ENCODE peak calls at places on chromosomes 13 and 19, in four cellular contexts. One of them, this sample, is unnamed.

GRCh38 chr19:11089254-11090013 is at the start of gene LDLR:
- DNase-seq in endothelial cell: peak
- DNase-seq in activated CD4-positive, alpha-beta T cell treated with anti-CD3 and anti-CD28 coated beads for 48 hours: peak
- DNase-seq in stimulated activated CD4-positive, alpha-beta T cell treated with anti-CD3 and anti-CD28 coated beads, Interleukin-1b, Interleukin-23, amount 100 ng/mL, for 24 hours: peak
- DNase-seq in this sample: peak

GRCh38 chr13:79369226-79369625 is 36.8 kb downstream of the RBM26 start:
- DNase-seq in endothelial cell: no peak
- DNase-seq in stimulated activated CD4-positive, alpha-beta T cell treated with anti-CD3 and anti-CD28 coated beads, Interleukin-1b, Interleukin-23, amount 100 ng/mL, for 24 hours: no peak
- DNase-seq in activated CD4-positive, alpha-beta T cell treated with anti-CD3 and anti-CD28 coated beads for 48 hours: no peak
- DNase-seq in this sample: no peak

GRCh38 chr19:38561053-38561606 is 56.6 kb downstream of the MAP4K1 start:
- DNase-seq in endothelial cell: no peak
- DNase-seq in activated CD4-positive, alpha-beta T cell treated with anti-CD3 and anti-CD28 coated beads for 48 hours: no peak
- DNase-seq in stimulated activated CD4-positive, alpha-beta T cell treated with anti-CD3 and anti-CD28 coated beads, Interleukin-1b, Interleukin-23, amount 100 ng/mL, for 24 hours: no peak
- DNase-seq in this sample: no peak

GRCh38 chr19:17779281-17779930 is 15.5 kb upstream of the B3GNT3 start:
- DNase-seq in activated CD4-positive, alpha-beta T cell treated with anti-CD3 and anti-CD28 coated beads for 48 hours: no peak
- DNase-seq in stimulated activated CD4-positive, alpha-beta T cell treated with anti-CD3 and anti-CD28 coated beads, Interleukin-1b, Interleukin-23, amount 100 ng/mL, for 24 hours: no peak
- DNase-seq in endothelial cell: no peak
- DNase-seq in this sample: peak

GRCh38 chr13:60590775-60591174 is 193.8 kb downstream of the TDRD3 start:
- DNase-seq in activated CD4-positive, alpha-beta T cell treated with anti-CD3 and anti-CD28 coated beads for 48 hours: no peak
- DNase-seq in stimulated activated CD4-positive, alpha-beta T cell treated with anti-CD3 and anti-CD28 coated beads, Interleukin-1b, Interleukin-23, amount 100 ng/mL, for 24 hours: no peak
- DNase-seq in endothelial cell: no peak
- DNase-seq in this sample: no peak

GRCh38 chr13:28544026-28544425 is 49.1 kb upstream of the FLT1 start:
- DNase-seq in activated CD4-positive, alpha-beta T cell treated with anti-CD3 and anti-CD28 coated beads for 48 hours: no peak
- DNase-seq in stimulated activated CD4-positive, alpha-beta T cell treated with anti-CD3 and anti-CD28 coated beads, Interleukin-1b, Interleukin-23, amount 100 ng/mL, for 24 hours: no peak
- DNase-seq in endothelial cell: no peak
- DNase-seq in this sample: no peak

GRCh38 chr13:39567569-39567968 is 35.4 kb downstream of the LHFPL6 start:
- DNase-seq in endothelial cell: no peak
- DNase-seq in stimulated activated CD4-positive, alpha-beta T cell treated with anti-CD3 and anti-CD28 coated beads, Interleukin-1b, Interleukin-23, amount 100 ng/mL, for 24 hours: no peak
- DNase-seq in activated CD4-positive, alpha-beta T cell treated with anti-CD3 and anti-CD28 coated beads for 48 hours: no peak
- DNase-seq in this sample: no peak

GRCh38 chr13:110261166-110262081 is 45.5 kb downstream of the COL4A1 start:
- DNase-seq in endothelial cell: no peak
- DNase-seq in activated CD4-positive, alpha-beta T cell treated with anti-CD3 and anti-CD28 coated beads for 48 hours: no peak
- DNase-seq in stimulated activated CD4-positive, alpha-beta T cell treated with anti-CD3 and anti-CD28 coated beads, Interleukin-1b, Interleukin-23, amount 100 ng/mL, for 24 hours: no peak
- DNase-seq in this sample: no peak

GRCh38 chr19:29378126-29378525 is 147.7 kb upstream of the VSTM2B start:
- DNase-seq in endothelial cell: no peak
- DNase-seq in stimulated activated CD4-positive, alpha-beta T cell treated with anti-CD3 and anti-CD28 coated beads, Interleukin-1b, Interleukin-23, amount 100 ng/mL, for 24 hours: no peak
- DNase-seq in activated CD4-positive, alpha-beta T cell treated with anti-CD3 and anti-CD28 coated beads for 48 hours: no peak
- DNase-seq in this sample: no peak

GRCh38 chr13:44726214-44726613 is 150.1 kb upstream of the TSC22D1 start:
- DNase-seq in activated CD4-positive, alpha-beta T cell treated with anti-CD3 and anti-CD28 coated beads for 48 hours: no peak
- DNase-seq in endothelial cell: no peak
- DNase-seq in stimulated activated CD4-positive, alpha-beta T cell treated with anti-CD3 and anti-CD28 coated beads, Interleukin-1b, Interleukin-23, amount 100 ng/mL, for 24 hours: no peak
- DNase-seq in this sample: no peak

GRCh38 chr13:39417643-39418042 is 185.3 kb downstream of the LHFPL6 start:
- DNase-seq in activated CD4-positive, alpha-beta T cell treated with anti-CD3 and anti-CD28 coated beads for 48 hours: no peak
- DNase-seq in endothelial cell: no peak
- DNase-seq in stimulated activated CD4-positive, alpha-beta T cell treated with anti-CD3 and anti-CD28 coated beads, Interleukin-1b, Interleukin-23, amount 100 ng/mL, for 24 hours: no peak
- DNase-seq in this sample: peak

GRCh38 chr19:19321143-19321577 is 531 bp downstream of the MAU2 start:
- DNase-seq in stimulated activated CD4-positive, alpha-beta T cell treated with anti-CD3 and anti-CD28 coated beads, Interleukin-1b, Interleukin-23, amount 100 ng/mL, for 24 hours: peak
- DNase-seq in endothelial cell: no peak
- DNase-seq in activated CD4-positive, alpha-beta T cell treated with anti-CD3 and anti-CD28 coated beads for 48 hours: peak
- DNase-seq in this sample: no peak

GRCh38 chr19:20367811-20368294 is 197.7 kb downstream of the ZNF737 start:
- DNase-seq in activated CD4-positive, alpha-beta T cell treated with anti-CD3 and anti-CD28 coated beads for 48 hours: no peak
- DNase-seq in endothelial cell: peak
- DNase-seq in stimulated activated CD4-positive, alpha-beta T cell treated with anti-CD3 and anti-CD28 coated beads, Interleukin-1b, Interleukin-23, amount 100 ng/mL, for 24 hours: no peak
- DNase-seq in this sample: no peak

GRCh38 chr19:3565177-3565576 is 7.6 kb upstream of the HMG20B start:
- DNase-seq in endothelial cell: no peak
- DNase-seq in stimulated activated CD4-positive, alpha-beta T cell treated with anti-CD3 and anti-CD28 coated beads, Interleukin-1b, Interleukin-23, amount 100 ng/mL, for 24 hours: no peak
- DNase-seq in activated CD4-positive, alpha-beta T cell treated with anti-CD3 and anti-CD28 coated beads for 48 hours: no peak
- DNase-seq in this sample: no peak

GRCh38 chr19:39110263-39110967 is 15.2 kb upstream of the PAK4 start:
- DNase-seq in endothelial cell: peak
- DNase-seq in stimulated activated CD4-positive, alpha-beta T cell treated with anti-CD3 and anti-CD28 coated beads, Interleukin-1b, Interleukin-23, amount 100 ng/mL, for 24 hours: peak
- DNase-seq in activated CD4-positive, alpha-beta T cell treated with anti-CD3 and anti-CD28 coated beads for 48 hours: peak
- DNase-seq in this sample: peak

GRCh38 chr13:110869805-110870706 is 44.8 kb downstream of the ANKRD10 start:
- DNase-seq in endothelial cell: peak
- DNase-seq in stimulated activated CD4-positive, alpha-beta T cell treated with anti-CD3 and anti-CD28 coated beads, Interleukin-1b, Interleukin-23, amount 100 ng/mL, for 24 hours: no peak
- DNase-seq in activated CD4-positive, alpha-beta T cell treated with anti-CD3 and anti-CD28 coated beads for 48 hours: peak
- DNase-seq in this sample: no peak

GRCh38 chr19:48424694-48425219 is 21.0 kb upstream of the GRWD1 start:
- DNase-seq in activated CD4-positive, alpha-beta T cell treated with anti-CD3 and anti-CD28 coated beads for 48 hours: no peak
- DNase-seq in stimulated activated CD4-positive, alpha-beta T cell treated with anti-CD3 and anti-CD28 coated beads, Interleukin-1b, Interleukin-23, amount 100 ng/mL, for 24 hours: no peak
- DNase-seq in endothelial cell: no peak
- DNase-seq in this sample: no peak

GRCh38 chr19:48170817-48171347 is 402 bp downstream of the ZSWIM9 start:
- DNase-seq in activated CD4-positive, alpha-beta T cell treated with anti-CD3 and anti-CD28 coated beads for 48 hours: no peak
- DNase-seq in stimulated activated CD4-positive, alpha-beta T cell treated with anti-CD3 and anti-CD28 coated beads, Interleukin-1b, Interleukin-23, amount 100 ng/mL, for 24 hours: no peak
- DNase-seq in endothelial cell: no peak
- DNase-seq in this sample: no peak

GRCh38 chr13:109625156-109625555 is 161.2 kb downstream of the IRS2 start:
- DNase-seq in stimulated activated CD4-positive, alpha-beta T cell treated with anti-CD3 and anti-CD28 coated beads, Interleukin-1b, Interleukin-23, amount 100 ng/mL, for 24 hours: no peak
- DNase-seq in endothelial cell: no peak
- DNase-seq in activated CD4-positive, alpha-beta T cell treated with anti-CD3 and anti-CD28 coated beads for 48 hours: no peak
- DNase-seq in this sample: no peak

GRCh38 chr13:86020350-86021002 is 221.3 kb upstream of the SLITRK6 start:
- DNase-seq in activated CD4-positive, alpha-beta T cell treated with anti-CD3 and anti-CD28 coated beads for 48 hours: no peak
- DNase-seq in stimulated activated CD4-positive, alpha-beta T cell treated with anti-CD3 and anti-CD28 coated beads, Interleukin-1b, Interleukin-23, amount 100 ng/mL, for 24 hours: no peak
- DNase-seq in endothelial cell: no peak
- DNase-seq in this sample: no peak

GRCh38 chr13:97648171-97648880 is 214.4 kb downstream of the RAP2A start:
- DNase-seq in activated CD4-positive, alpha-beta T cell treated with anti-CD3 and anti-CD28 coated beads for 48 hours: no peak
- DNase-seq in endothelial cell: no peak
- DNase-seq in stimulated activated CD4-positive, alpha-beta T cell treated with anti-CD3 and anti-CD28 coated beads, Interleukin-1b, Interleukin-23, amount 100 ng/mL, for 24 hours: no peak
- DNase-seq in this sample: no peak

GRCh38 chr19:801861-802496 is 4.7 kb downstream of the PTBP1 start:
- DNase-seq in endothelial cell: no peak
- DNase-seq in stimulated activated CD4-positive, alpha-beta T cell treated with anti-CD3 and anti-CD28 coated beads, Interleukin-1b, Interleukin-23, amount 100 ng/mL, for 24 hours: no peak
- DNase-seq in activated CD4-positive, alpha-beta T cell treated with anti-CD3 and anti-CD28 coated beads for 48 hours: no peak
- DNase-seq in this sample: no peak